ENCODE peak calls at places on chromosomes 16 and 17, in five cellular contexts. S is stimulated activated CD4-positive, alpha-beta T cell treated with anti-CD3 and anti-CD28 coated beads, Interleukin-4, amount 100 ng/mL, for 1 hour; B is GM04504; M is Right ventricle myocardium inferior; I is endodermal cell. C is an unnamed sample.

GRCh38 chr16:2233872-2234812 is 2.1 kb upstream of the DNASE1L2 start:
- DNase-seq in S (no peak), B (no peak), M (no peak), I (no peak), C (no peak)

GRCh38 chr17:29018788-29019474 is 13.1 kb upstream of the SEZ6 start:
- DNase-seq in S (no peak), B (no peak), M (no peak), I (peak; percentile 83), C (peak; percentile 84)

GRCh38 chr16:49821156-49821555 is 34.8 kb downstream of the ZNF423 start:
- DNase-seq in S (no peak), B (no peak), M (no peak), I (no peak), C (no peak)

GRCh38 chr16:70250748-70251650 is 741 bp downstream of the EXOSC6 start:
- DNase-seq in S (peak; percentile 44), B (no peak), M (no peak), I (peak; percentile 78), C (peak; percentile 70)

GRCh38 chr17:43558805-43559160 is 12.6 kb upstream of the ETV4 start:
- DNase-seq in S (no peak), B (no peak), M (no peak), I (no peak), C (no peak)

GRCh38 chr16:741986-742629 is 1.3 kb upstream of the CIAO3 start:
- DNase-seq in S (no peak), B (no peak), M (peak; percentile 54), I (no peak), C (no peak)

GRCh38 chr17:82096709-82097186 is 1.3 kb downstream of the FASN start:
- DNase-seq in S (no peak), B (no peak), M (no peak), I (no peak), C (no peak)

GRCh38 chr17:31416503-31416923 is 25.0 kb downstream of the RAB11FIP4 start:
- DNase-seq in S (no peak), B (no peak), M (peak; percentile 74), I (no peak), C (no peak)

GRCh38 chr17:68511671-68512246 is 471 bp upstream of the PRKAR1A start:
- DNase-seq in S (peak; percentile 68), B (peak; percentile 46), M (peak; percentile 91), I (peak; percentile 94), C (peak; percentile 77)

GRCh38 chr17:41486809-41487530 is 2.7 kb downstream of the KRT36 start:
- DNase-seq in S (peak; percentile 30), B (no peak), M (peak; percentile 81), I (peak; percentile 97), C (no peak)

GRCh38 chr17:32515677-32516383 is 29.0 kb downstream of the CDK5R1 start:
- DNase-seq in S (no peak), B (no peak), M (no peak), I (no peak), C (no peak)

GRCh38 chr16:495127-495748 is 32.3 kb upstream of the CAPN15 start:
- DNase-seq in S (no peak), B (no peak), M (no peak), I (peak; percentile 91), C (peak; percentile 50)

GRCh38 chr17:28725166-28725659 is 820 bp downstream of the TLCD1 start:
- DNase-seq in S (peak; percentile 23), B (no peak), M (no peak), I (no peak), C (peak; percentile 76)

GRCh38 chr17:51869387-51869786 is 289.1 kb downstream of the CA10 start:
- DNase-seq in S (no peak), B (peak; percentile 1), M (no peak), I (peak; percentile 90), C (peak; percentile 44)

GRCh38 chr17:66527335-66527734 is 224.9 kb downstream of the PRKCA start:
- DNase-seq in S (no peak), B (no peak), M (no peak), I (no peak), C (no peak)

GRCh38 chr17:69170377-69170776 is 28.7 kb upstream of the ABCA6 start:
- DNase-seq in S (no peak), B (no peak), M (no peak), I (no peak), C (no peak)

GRCh38 chr16:89981414-89981813 is 32.9 kb downstream of the DEF8 start:
- DNase-seq in S (no peak), B (no peak), M (no peak), I (no peak), C (no peak)

GRCh38 chr16:60740033-60740696 is 1296.1 kb downstream of the CDH8 start:
- DNase-seq in S (no peak), B (no peak), M (no peak), I (no peak), C (no peak)

GRCh38 chr16:70160821-70161220 is 12.8 kb upstream of the CLEC18C start:
- DNase-seq in S (no peak), B (no peak), M (no peak), I (no peak), C (no peak)

GRCh38 chr17:286571-286970 is 66.0 kb downstream of the RPH3AL start:
- DNase-seq in S (no peak), B (no peak), M (no peak), I (no peak), C (no peak)

GRCh38 chr17:45038771-45039634 is 12.4 kb downstream of the DCAKD start:
- DNase-seq in S (no peak), B (no peak), M (no peak), I (no peak), C (no peak)

GRCh38 chr16:3490911-3491629 is 4.2 kb downstream of the C16orf90 start:
- DNase-seq in S (no peak), B (no peak), M (no peak), I (peak; percentile 71), C (no peak)

GRCh38 chr16:4859900-4860255 is 12.6 kb downstream of the UBN1 start:
- DNase-seq in S (no peak), B (no peak), M (no peak), I (no peak), C (no peak)

GRCh38 chr17:56819431-56820145 is 14.1 kb downstream of the C17orf67 start:
- DNase-seq in S (peak; percentile 57), B (peak; percentile 42), M (no peak), I (peak; percentile 98), C (peak; percentile 80)

GRCh38 chr17:54256530-54256929 is 433.8 kb downstream of the KIF2B start:
- DNase-seq in S (no peak), B (no peak), M (no peak), I (peak; percentile 81), C (no peak)

GRCh38 chr17:3531266-3532101 is 26.1 kb downstream of the TRPV3 start:
- DNase-seq in S (no peak), B (no peak), M (no peak), I (no peak), C (no peak)

GRCh38 chr16:22373662-22374310 is 633 bp downstream of the CDR2 start:
- DNase-seq in S (peak; percentile 47), B (no peak), M (peak; percentile 85), I (peak; percentile 78), C (peak; percentile 47)

GRCh38 chr17:34725008-34725407 is 145.6 kb downstream of the TMEM132E start:
- DNase-seq in S (no peak), B (no peak), M (no peak), I (peak; percentile 50), C (no peak)

C was measured in A673.